ENCODE peak calls at places on chromosomes 16 and 17, in eight cellular contexts. C, A, T, L, S, J, D and Q are unnamed samples.

GRCh38 chr16:57115504-57116182 is 23.3 kb downstream of the CPNE2 start:
- DNase-seq in C (no peak), A (no peak), T (peak), L (peak), S (peak), J (no peak), D (peak), Q (no peak)

GRCh38 chr17:27526603-27527002 is 70.4 kb downstream of the KSR1 start:
- DNase-seq in C (peak), A (no peak), T (no peak), L (peak), S (peak), J (peak), D (no peak), Q (peak)

GRCh38 chr17:33562792-33563191 is 269.7 kb upstream of the ASIC2 start:
- DNase-seq in C (no peak), A (no peak), T (no peak), L (no peak), S (peak), J (no peak), D (no peak), Q (no peak)

GRCh38 chr17:42311240-42312034 is 23.1 kb downstream of the STAT5A start:
- DNase-seq in C (peak), A (no peak), T (no peak), L (peak), S (peak), J (no peak), D (no peak), Q (no peak)

GRCh38 chr17:18158022-18158600 is 25.5 kb upstream of the ALKBH5 start:
- DNase-seq in C (peak), A (peak), T (peak), L (peak), S (peak), J (peak), D (no peak), Q (no peak)

GRCh38 chr16:79672524-79672923 is 72.0 kb upstream of the MAF start:
- DNase-seq in C (no peak), A (no peak), T (no peak), L (no peak), S (no peak), J (no peak), D (no peak), Q (no peak)

GRCh38 chr17:76726231-76726765 is at the start of gene JMJD6:
- DNase-seq in C (peak), A (no peak), T (peak), L (peak), S (peak), J (peak), D (peak), Q (peak)

GRCh38 chr16:1331712-1332617 is 1.5 kb upstream of the BAIAP3 start:
- DNase-seq in C (peak), A (peak), T (peak), L (peak), S (peak), J (no peak), D (peak), Q (no peak)

GRCh38 chr16:82236415-82236814 is 66.4 kb upstream of the MPHOSPH6 start:
- DNase-seq in C (no peak), A (no peak), T (no peak), L (no peak), S (no peak), J (no peak), D (no peak), Q (no peak)

GRCh38 chr16:80265624-80266306 is 275.0 kb upstream of the DYNLRB2 start:
- DNase-seq in C (no peak), A (no peak), T (no peak), L (no peak), S (no peak), J (no peak), D (no peak), Q (no peak)

GRCh38 chr17:39640493-39641118 is 3.7 kb downstream of the STARD3 start:
- DNase-seq in C (no peak), A (no peak), T (no peak), L (no peak), S (no peak), J (no peak), D (no peak), Q (no peak)

GRCh38 chr16:531494-532125 is 4.1 kb downstream of the CAPN15 start:
- DNase-seq in C (no peak), A (no peak), T (no peak), L (no peak), S (no peak), J (no peak), D (no peak), Q (no peak)

GRCh38 chr17:46962374-46962790 is 16.7 kb downstream of the RPRML start:
- DNase-seq in C (no peak), A (no peak), T (peak), L (peak), S (peak), J (no peak), D (no peak), Q (no peak)

GRCh38 chr16:79532785-79533184 is 67.8 kb downstream of the MAF start:
- DNase-seq in C (no peak), A (no peak), T (peak), L (no peak), S (no peak), J (no peak), D (no peak), Q (no peak)

GRCh38 chr17:48014603-48015037 is 23.0 kb downstream of the COPZ2 start:
- DNase-seq in C (no peak), A (no peak), T (no peak), L (no peak), S (no peak), J (no peak), D (peak), Q (no peak)

GRCh38 chr17:10349403-10349802 is 23.4 kb downstream of the MYH13 start:
- DNase-seq in C (no peak), A (no peak), T (no peak), L (no peak), S (peak), J (no peak), D (no peak), Q (no peak)

GRCh38 chr17:8981443-8981842 is 15.9 kb upstream of the PIK3R5 start:
- DNase-seq in C (no peak), A (no peak), T (no peak), L (no peak), S (no peak), J (no peak), D (no peak), Q (no peak)

GRCh38 chr16:84774810-84775209 is 45.0 kb upstream of the CRISPLD2 start:
- DNase-seq in C (no peak), A (no peak), T (peak), L (peak), S (peak), J (no peak), D (no peak), Q (no peak)